ENCODE peak calls at places on chromosomes 5 and 9, in eight cellular contexts. N is GM23248, M is psoas muscle, D is aorta, R is A673, V is right lobe of liver, P is breast epithelium, Z is uterus. Y is an unnamed sample.

GRCh38 chr5:43020294-43020711 is 19.8 kb downstream of the ANXA2R start:
- DNase-seq in V (no peak), M (no peak), Z (no peak), N (no peak), R (no peak), D (no peak), P (no peak), Y (peak; percentile 81)

GRCh38 chr9:16030513-16031185 is 477.8 kb downstream of the CCDC171 start:
- DNase-seq in V (no peak), P (no peak), M (no peak), D (no peak), N (peak; percentile 94), R (peak; percentile 14), Z (no peak), Y (no peak)

GRCh38 chr5:168991311-168991710 is 309.6 kb downstream of the SLIT3 start:
- DNase-seq in N (no peak), P (no peak), D (no peak), R (no peak), M (no peak), Z (no peak), V (no peak), Y (no peak)

GRCh38 chr9:74821636-74822035 is 66.1 kb downstream of the TRPM6 start:
- DNase-seq in P (no peak), D (no peak), R (no peak), M (no peak), V (no peak), N (no peak), Z (no peak), Y (no peak)

GRCh38 chr9:33913541-33913940 is 96.6 kb downstream of the UBE2R2 start:
- DNase-seq in Z (no peak), D (no peak), V (no peak), P (no peak), M (no peak), N (no peak), R (no peak), Y (no peak)

GRCh38 chr9:33620738-33621439 is 96.8 kb downstream of the ANKRD18B start:
- DNase-seq in D (no peak), P (no peak), R (peak; percentile 25), N (peak; percentile 79), M (no peak), V (no peak), Z (no peak), Y (no peak)

GRCh38 chr9:8514760-8515159 is 715.2 kb upstream of the DMAC1 start:
- DNase-seq in V (no peak), N (no peak), Z (no peak), M (no peak), P (no peak), D (no peak), R (no peak), Y (no peak)

GRCh38 chr5:130963798-130964197 is 201.3 kb downstream of the HINT1 start:
- DNase-seq in V (no peak), P (no peak), N (no peak), M (no peak), Z (no peak), D (no peak), R (no peak), Y (no peak)

GRCh38 chr9:134422301-134422700 is 96.0 kb downstream of the RXRA start:
- DNase-seq in M (peak; percentile 51), R (no peak), N (peak; percentile 24), D (no peak), V (peak; percentile 85), Z (peak; percentile 78), P (no peak), Y (no peak)

GRCh38 chr9:137247135-137247915 is 3.8 kb upstream of the STPG3 start:
- DNase-seq in R (no peak), N (no peak), M (no peak), V (no peak), P (no peak), Z (no peak), D (no peak), Y (no peak)

DNA sequence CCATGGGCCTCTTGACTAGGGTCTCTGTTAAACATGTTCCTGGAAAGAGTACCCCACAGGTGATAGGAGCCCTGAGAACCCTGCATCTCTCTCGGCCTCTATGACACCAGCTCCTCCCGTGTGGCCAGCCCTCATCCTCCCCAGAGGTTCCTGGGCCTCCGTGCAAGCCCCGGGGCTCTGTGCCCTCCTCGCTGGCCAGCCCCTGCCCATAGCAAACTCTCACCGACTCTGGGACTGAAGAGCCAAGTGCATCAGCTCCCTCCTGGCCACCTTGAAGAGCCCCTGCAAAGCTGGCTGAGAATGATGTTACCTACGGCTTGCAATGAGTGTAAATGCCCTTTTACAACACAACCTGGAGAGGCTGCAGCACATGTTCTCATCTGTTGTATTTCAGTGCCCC is 224.4 kb downstream of the ROR2 start:
- DNase-seq in N (no peak), P (no peak), R (no peak), V (no peak), M (no peak), D (no peak), Z (no peak), Y (no peak)
- H3K36me3 ChIP-seq in N (no peaks in the 10 kb centered on the region), P (no peaks in the 10 kb centered on the region), R (no peaks in the 10 kb centered on the region), V (no peaks in the 10 kb centered on the region), M (no peaks in the 10 kb centered on the region), D (no peaks in the 10 kb centered on the region), Z (no peaks in the 10 kb centered on the region), Y (no peaks in the 10 kb centered on the region)

GRCh38 chr9:3180696-3181048 is 336.8 kb upstream of the PUM3 start:
- DNase-seq in R (no peak), P (no peak), M (no peak), Z (no peak), N (no peak), V (no peak), D (no peak), Y (no peak)
- H3K36me3 ChIP-seq in R (no peaks in the 10 kb centered on the region), P (no peaks in the 10 kb centered on the region), M (no peaks in the 10 kb centered on the region), Z (no peaks in the 10 kb centered on the region), N (no peaks in the 10 kb centered on the region), V (no peaks in the 10 kb centered on the region), D (no peaks in the 10 kb centered on the region), Y (no peaks in the 10 kb centered on the region)

DNA sequence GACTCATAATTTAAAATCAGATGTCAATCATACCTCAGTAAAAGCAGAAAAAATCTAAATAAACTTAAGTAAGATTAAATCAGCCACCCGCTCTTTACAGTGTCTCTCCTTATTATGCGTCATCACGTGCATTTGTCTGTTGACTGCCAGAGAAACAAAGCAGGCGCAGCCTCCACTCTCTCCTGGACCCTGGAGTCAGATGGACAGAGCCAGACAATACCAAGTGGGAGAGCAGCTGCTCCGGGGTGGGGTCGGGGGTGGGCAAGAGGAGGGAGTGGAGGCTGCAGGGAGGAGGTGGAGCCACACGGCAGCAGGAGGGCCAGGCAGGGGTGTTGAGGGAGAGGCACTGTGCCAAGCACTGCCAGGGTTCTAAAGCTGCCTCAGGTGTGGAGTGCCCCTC is 96.4 kb downstream of the GLDC start:
- DNase-seq in Z (no peak), N (peak; percentile 18), D (no peak), P (no peak), M (no peak), V (no peak), R (no peak), Y (no peak)
- H3K36me3 ChIP-seq in Z (no peaks in the 10 kb centered on the region), N (no peaks in the 10 kb centered on the region), D (no peaks in the 10 kb centered on the region), P (no peaks in the 10 kb centered on the region), M (no peaks in the 10 kb centered on the region), V (no peaks in the 10 kb centered on the region), R (no peaks in the 10 kb centered on the region), Y (no peaks in the 10 kb centered on the region)

DNA sequence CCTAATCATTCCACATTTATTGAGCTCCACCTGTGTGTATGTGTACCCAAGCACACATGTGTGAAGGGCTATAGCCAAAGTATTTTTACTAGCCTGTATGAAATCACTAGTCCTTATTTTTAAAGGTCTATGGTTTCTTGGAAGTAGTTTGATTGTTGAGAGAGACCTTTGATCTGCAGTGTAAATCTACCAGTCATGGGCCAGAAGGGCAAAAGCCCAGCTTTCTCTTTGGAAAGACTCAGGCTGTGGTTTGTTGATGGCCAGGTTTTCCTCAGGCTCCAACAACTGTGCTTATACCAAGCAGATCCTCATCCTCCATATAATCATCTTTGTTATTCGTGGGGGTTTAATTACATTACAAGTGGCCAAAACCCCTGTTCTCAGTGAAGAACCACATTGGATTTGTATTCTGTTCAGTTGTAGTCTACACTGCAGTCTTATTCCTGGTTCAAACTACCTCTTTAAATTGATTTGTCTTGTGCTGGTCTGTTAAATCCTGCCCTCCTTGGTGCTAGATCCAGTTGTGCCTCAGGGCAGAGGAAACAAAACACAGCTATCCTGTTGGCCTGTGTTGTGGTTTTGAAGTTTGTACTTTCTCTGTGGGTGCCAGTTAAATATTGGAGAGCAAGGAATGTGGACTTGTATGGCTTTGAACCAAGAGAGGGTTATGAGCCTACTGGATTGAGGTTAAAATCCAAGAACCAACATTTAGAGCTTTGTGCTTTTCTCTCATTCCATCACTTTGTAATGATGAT is 13.3 kb downstream of the CDC26 start:
- DNase-seq in N (no peak), Z (no peak), D (no peak), R (no peak), M (no peak), P (no peak), V (peak; percentile 52), Y (no peak)
- H3K36me3 ChIP-seq in N (peaks cover 46% of the 10 kb centered on the region), Z (no peaks in the 10 kb centered on the region), D (peaks cover 15% of the 10 kb centered on the region), R (peaks cover 27% of the 10 kb centered on the region), M (peaks cover 75% of the 10 kb centered on the region), P (no peaks in the 10 kb centered on the region), V (no peaks in the 10 kb centered on the region), Y (peaks cover 5% of the 10 kb centered on the region)

GRCh38 chr5:134763221-134763620 is 4.6 kb downstream of the DDX46 start:
- DNase-seq in P (no peak), N (no peak), Z (no peak), M (no peak), V (no peak), R (no peak), D (no peak), Y (no peak)

DNA sequence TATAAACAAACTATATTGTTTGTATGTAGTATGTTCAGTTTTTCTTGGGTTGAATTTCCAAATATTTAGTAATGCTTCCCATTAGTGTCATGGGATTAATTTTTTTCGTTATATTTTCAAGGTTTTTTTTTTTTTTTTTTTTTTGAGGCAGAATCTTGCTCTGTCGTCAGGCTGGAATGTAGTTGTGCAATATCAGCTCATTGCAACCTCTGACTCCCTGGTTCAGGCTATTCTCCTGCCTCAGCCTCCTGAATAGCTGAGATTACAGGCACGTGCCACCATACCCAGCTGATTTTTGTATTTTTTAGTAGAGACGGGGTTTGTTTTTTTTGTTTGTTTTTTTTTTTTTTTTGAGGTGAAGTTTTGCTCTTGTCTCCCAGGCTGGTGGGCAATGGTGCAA is 10.6 kb downstream of the DDX46 start:
- DNase-seq in R (no peak), D (no peak), M (no peak), Z (no peak), N (peak; percentile 56), V (no peak), P (no peak), Y (no peak)
- H3K36me3 ChIP-seq in R (peaks cover 86% of the 10 kb centered on the region), D (peaks cover 1% of the 10 kb centered on the region), M (peaks cover 100% of the 10 kb centered on the region), Z (no peaks in the 10 kb centered on the region), N (peaks cover 62% of the 10 kb centered on the region), V (peaks cover 24% of the 10 kb centered on the region), P (peaks cover 4% of the 10 kb centered on the region), Y (peaks cover 100% of the 10 kb centered on the region)

DNA sequence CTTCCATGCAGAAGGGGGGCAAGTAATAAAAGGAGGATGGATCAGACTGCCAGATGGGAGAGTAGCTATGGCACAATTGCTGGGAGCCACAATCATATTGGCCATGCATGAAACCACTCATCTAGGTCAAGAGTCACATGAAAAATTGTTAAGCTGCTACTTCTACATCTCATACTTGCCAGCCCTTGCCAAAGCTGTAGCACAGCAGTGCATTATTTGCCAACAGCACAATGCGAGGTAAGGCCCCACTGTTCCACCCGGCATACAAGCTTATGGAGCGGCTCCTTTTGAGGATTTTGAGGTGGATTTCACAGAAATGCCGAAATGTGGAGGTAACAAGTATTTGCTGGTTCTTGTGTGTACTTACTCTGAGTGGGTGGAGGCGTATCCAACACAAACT is 109.9 kb upstream of the EPB41L4A start:
- DNase-seq in D (no peak), Z (no peak), N (no peak), P (no peak), M (no peak), R (no peak), V (no peak), Y (no peak)
- H3K36me3 ChIP-seq in D (no peaks in the 10 kb centered on the region), Z (no peaks in the 10 kb centered on the region), N (no peaks in the 10 kb centered on the region), P (no peaks in the 10 kb centered on the region), M (no peaks in the 10 kb centered on the region), R (no peaks in the 10 kb centered on the region), V (no peaks in the 10 kb centered on the region), Y (no peaks in the 10 kb centered on the region)